ENCODE peak calls at places on chromosomes 2 and 18, in five cellular contexts. One of them, this sample, is unnamed.

GRCh38 chr18:44927127-44927849 is 246.6 kb downstream of the SETBP1 start:
- DNase-seq in NT2/D1: no peak
- DNase-seq in brain microvascular endothelial cell: no peak
- DNase-seq in hepatocyte: no peak
- DNase-seq in thoracic aorta: no peak
- DNase-seq in this sample: no peak

GRCh38 chr2:223523541-223523940 is 78.6 kb downstream of the SCG2 start:
- DNase-seq in NT2/D1: no peak
- DNase-seq in brain microvascular endothelial cell: peak
- DNase-seq in hepatocyte: no peak
- DNase-seq in thoracic aorta: no peak
- DNase-seq in this sample: no peak

GRCh38 chr2:239035997-239036731 is 188.3 kb downstream of the TWIST2 start:
- DNase-seq in NT2/D1: no peak
- DNase-seq in brain microvascular endothelial cell: no peak
- DNase-seq in hepatocyte: no peak
- DNase-seq in thoracic aorta: no peak
- DNase-seq in this sample: peak

GRCh38 chr2:38159621-38160020 is 83.7 kb upstream of the CYP1B1 start:
- DNase-seq in NT2/D1: no peak
- DNase-seq in brain microvascular endothelial cell: no peak
- DNase-seq in hepatocyte: no peak
- DNase-seq in thoracic aorta: no peak
- DNase-seq in this sample: no peak

GRCh38 chr2:128573531-128573930 is 254.9 kb upstream of the HS6ST1 start:
- DNase-seq in NT2/D1: no peak
- DNase-seq in brain microvascular endothelial cell: no peak
- DNase-seq in hepatocyte: no peak
- DNase-seq in thoracic aorta: no peak
- DNase-seq in this sample: no peak

GRCh38 chr2:152336854-152337510 is 2.0 kb downstream of the FMNL2 start:
- DNase-seq in NT2/D1: no peak
- DNase-seq in brain microvascular endothelial cell: peak
- DNase-seq in hepatocyte: peak
- DNase-seq in thoracic aorta: no peak
- DNase-seq in this sample: no peak

GRCh38 chr18:49768051-49768391 is 45.3 kb downstream of the ACAA2 start:
- DNase-seq in NT2/D1: peak
- DNase-seq in brain microvascular endothelial cell: peak
- DNase-seq in hepatocyte: peak
- DNase-seq in thoracic aorta: no peak
- DNase-seq in this sample: no peak

GRCh38 chr2:76998713-76999112 is 523.5 kb downstream of the LRRTM4 start:
- DNase-seq in NT2/D1: no peak
- DNase-seq in brain microvascular endothelial cell: no peak
- DNase-seq in hepatocyte: no peak
- DNase-seq in thoracic aorta: no peak
- DNase-seq in this sample: no peak

GRCh38 chr2:147082850-147083522 is 761.8 kb upstream of the ACVR2A start:
- DNase-seq in NT2/D1: peak
- DNase-seq in brain microvascular endothelial cell: peak
- DNase-seq in hepatocyte: peak
- DNase-seq in thoracic aorta: no peak
- DNase-seq in this sample: peak

GRCh38 chr2:192669505-192670082 is 474.9 kb upstream of the TMEFF2 start:
- DNase-seq in NT2/D1: no peak
- DNase-seq in brain microvascular endothelial cell: no peak
- DNase-seq in hepatocyte: no peak
- DNase-seq in thoracic aorta: no peak
- DNase-seq in this sample: no peak
- H3K4me3 ChIP-seq in NT2/D1: no peak
- H3K4me3 ChIP-seq in brain microvascular endothelial cell: no peak
- H3K4me3 ChIP-seq in hepatocyte: no peak
- H3K4me3 ChIP-seq in thoracic aorta: no peak
- H3K4me3 ChIP-seq in this sample: no peak

DNA sequence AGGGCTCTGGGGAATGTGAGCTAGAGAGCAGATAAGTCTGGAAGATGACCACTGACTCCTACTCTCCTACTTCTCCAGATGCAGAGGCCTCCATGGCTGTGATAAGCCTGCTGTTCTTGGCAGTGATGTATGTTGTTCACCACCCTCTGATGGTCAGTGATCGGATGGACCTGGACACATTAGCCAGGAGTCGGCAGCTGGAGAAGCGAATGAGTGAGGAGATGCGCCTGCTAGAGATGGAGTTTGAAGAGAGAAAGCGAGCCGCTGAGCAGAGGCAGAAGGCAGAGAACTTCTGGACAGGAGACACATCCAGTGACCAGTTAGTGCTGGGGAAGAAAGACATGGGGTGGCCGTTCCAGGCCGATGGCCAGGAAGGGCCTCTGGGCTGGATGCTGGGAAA is 1.4 kb downstream of the ITPRIPL1 start:
- DNase-seq in NT2/D1: no peak
- DNase-seq in brain microvascular endothelial cell: no peak
- DNase-seq in hepatocyte: no peak
- DNase-seq in thoracic aorta: no peak
- DNase-seq in this sample: no peak
- H3K4me3 ChIP-seq in NT2/D1: no peak
- H3K4me3 ChIP-seq in brain microvascular endothelial cell: no peak
- H3K4me3 ChIP-seq in hepatocyte: no peak
- H3K4me3 ChIP-seq in thoracic aorta: no peak
- H3K4me3 ChIP-seq in this sample: peak

GRCh38 chr18:57437433-57437781 is 2.2 kb downstream of the ONECUT2 start:
- DNase-seq in NT2/D1: no peak
- DNase-seq in brain microvascular endothelial cell: no peak
- DNase-seq in hepatocyte: no peak
- DNase-seq in thoracic aorta: no peak
- DNase-seq in this sample: no peak
- H3K4me3 ChIP-seq in NT2/D1: peak
- H3K4me3 ChIP-seq in brain microvascular endothelial cell: no peak
- H3K4me3 ChIP-seq in hepatocyte: peak
- H3K4me3 ChIP-seq in thoracic aorta: peak
- H3K4me3 ChIP-seq in this sample: peak

GRCh38 chr2:215171826-215172225 is 33.4 kb upstream of the ABCA12 start:
- DNase-seq in NT2/D1: no peak
- DNase-seq in brain microvascular endothelial cell: no peak
- DNase-seq in hepatocyte: no peak
- DNase-seq in thoracic aorta: no peak
- DNase-seq in this sample: no peak

GRCh38 chr2:215171151-215171550 is 32.7 kb upstream of the ABCA12 start:
- DNase-seq in NT2/D1: no peak
- DNase-seq in brain microvascular endothelial cell: peak
- DNase-seq in hepatocyte: no peak
- DNase-seq in thoracic aorta: no peak
- DNase-seq in this sample: no peak
- H3K4me3 ChIP-seq in NT2/D1: no peak
- H3K4me3 ChIP-seq in brain microvascular endothelial cell: peak
- H3K4me3 ChIP-seq in hepatocyte: no peak
- H3K4me3 ChIP-seq in thoracic aorta: peak
- H3K4me3 ChIP-seq in this sample: peak

GRCh38 chr18:36296591-36297418 is 708 bp upstream of the FHOD3 start:
- DNase-seq in NT2/D1: no peak
- DNase-seq in brain microvascular endothelial cell: peak
- DNase-seq in hepatocyte: peak
- DNase-seq in thoracic aorta: no peak
- DNase-seq in this sample: no peak
- H3K4me3 ChIP-seq in NT2/D1: peak
- H3K4me3 ChIP-seq in brain microvascular endothelial cell: peak
- H3K4me3 ChIP-seq in hepatocyte: peak
- H3K4me3 ChIP-seq in thoracic aorta: peak
- H3K4me3 ChIP-seq in this sample: no peak

GRCh38 chr2:63614983-63615945 is 26.5 kb downstream of the MDH1 start:
- DNase-seq in NT2/D1: peak
- DNase-seq in brain microvascular endothelial cell: peak
- DNase-seq in hepatocyte: peak
- DNase-seq in thoracic aorta: no peak
- DNase-seq in this sample: no peak
- H3K4me3 ChIP-seq in NT2/D1: no peak
- H3K4me3 ChIP-seq in brain microvascular endothelial cell: no peak
- H3K4me3 ChIP-seq in hepatocyte: no peak
- H3K4me3 ChIP-seq in thoracic aorta: no peak
- H3K4me3 ChIP-seq in this sample: no peak

GRCh38 chr2:219912530-219912929 is 285.1 kb downstream of the SLC4A3 start:
- DNase-seq in NT2/D1: peak
- DNase-seq in brain microvascular endothelial cell: peak
- DNase-seq in hepatocyte: peak
- DNase-seq in thoracic aorta: no peak
- DNase-seq in this sample: no peak

GRCh38 chr2:219905640-219906039 is 278.2 kb downstream of the SLC4A3 start:
- DNase-seq in NT2/D1: no peak
- DNase-seq in brain microvascular endothelial cell: no peak
- DNase-seq in hepatocyte: no peak
- DNase-seq in thoracic aorta: no peak
- DNase-seq in this sample: no peak

GRCh38 chr2:219911541-219911940 is 284.1 kb downstream of the SLC4A3 start:
- DNase-seq in NT2/D1: no peak
- DNase-seq in brain microvascular endothelial cell: no peak
- DNase-seq in hepatocyte: no peak
- DNase-seq in thoracic aorta: no peak
- DNase-seq in this sample: no peak

GRCh38 chr2:219906114-219906693 is 278.8 kb downstream of the SLC4A3 start:
- DNase-seq in NT2/D1: no peak
- DNase-seq in brain microvascular endothelial cell: no peak
- DNase-seq in hepatocyte: no peak
- DNase-seq in thoracic aorta: no peak
- DNase-seq in this sample: no peak

GRCh38 chr2:219908538-219908937 is 281.1 kb downstream of the SLC4A3 start:
- DNase-seq in NT2/D1: no peak
- DNase-seq in brain microvascular endothelial cell: no peak
- DNase-seq in hepatocyte: no peak
- DNase-seq in thoracic aorta: no peak
- DNase-seq in this sample: no peak
- H3K4me3 ChIP-seq in NT2/D1: no peak
- H3K4me3 ChIP-seq in brain microvascular endothelial cell: no peak
- H3K4me3 ChIP-seq in hepatocyte: no peak
- H3K4me3 ChIP-seq in thoracic aorta: no peak
- H3K4me3 ChIP-seq in this sample: no peak

DNA sequence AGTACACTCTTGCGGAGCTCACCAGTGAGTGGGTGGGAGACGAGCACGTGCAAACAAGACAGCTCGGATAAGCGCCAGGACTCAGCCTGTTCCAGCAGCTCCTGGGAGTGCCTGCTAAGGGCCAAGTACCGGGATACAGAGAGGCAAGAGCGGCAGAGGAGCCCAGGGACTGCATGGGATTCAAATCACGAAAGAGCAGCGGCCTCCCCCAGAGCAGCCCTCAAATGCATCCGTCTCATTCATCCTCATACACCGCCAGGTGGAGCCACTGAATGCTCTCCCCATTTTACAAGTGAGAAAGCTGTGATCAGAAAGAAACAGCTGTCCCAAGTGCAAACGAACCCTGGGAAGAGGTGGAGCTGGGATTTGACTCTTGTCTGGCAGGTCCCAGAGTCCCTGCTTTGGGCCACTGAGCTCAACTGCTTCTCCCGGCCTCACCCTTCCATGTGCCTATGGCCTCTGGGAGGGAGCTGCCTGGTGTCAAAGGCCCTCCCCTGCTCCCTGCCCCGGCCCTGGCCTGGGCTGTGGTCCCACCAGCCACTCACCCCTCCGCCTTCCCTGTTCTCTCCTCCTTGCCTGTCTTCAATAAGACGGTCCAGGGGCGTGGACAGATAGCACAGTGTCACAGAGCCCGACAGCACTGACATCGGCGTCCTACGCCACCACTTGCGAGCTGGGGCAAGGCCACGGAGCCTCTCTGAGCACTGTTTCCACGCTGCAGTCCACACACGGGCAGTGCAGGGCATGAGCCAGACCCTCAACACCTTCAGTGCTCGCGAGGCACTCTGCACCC is 72.8 kb upstream of the TAF1B start:
- DNase-seq in NT2/D1: peak
- DNase-seq in brain microvascular endothelial cell: peak
- DNase-seq in hepatocyte: peak
- DNase-seq in thoracic aorta: peak
- DNase-seq in this sample: peak
- H3K4me3 ChIP-seq in NT2/D1: no peak
- H3K4me3 ChIP-seq in brain microvascular endothelial cell: peak
- H3K4me3 ChIP-seq in hepatocyte: no peak
- H3K4me3 ChIP-seq in thoracic aorta: peak
- H3K4me3 ChIP-seq in this sample: no peak

DNA sequence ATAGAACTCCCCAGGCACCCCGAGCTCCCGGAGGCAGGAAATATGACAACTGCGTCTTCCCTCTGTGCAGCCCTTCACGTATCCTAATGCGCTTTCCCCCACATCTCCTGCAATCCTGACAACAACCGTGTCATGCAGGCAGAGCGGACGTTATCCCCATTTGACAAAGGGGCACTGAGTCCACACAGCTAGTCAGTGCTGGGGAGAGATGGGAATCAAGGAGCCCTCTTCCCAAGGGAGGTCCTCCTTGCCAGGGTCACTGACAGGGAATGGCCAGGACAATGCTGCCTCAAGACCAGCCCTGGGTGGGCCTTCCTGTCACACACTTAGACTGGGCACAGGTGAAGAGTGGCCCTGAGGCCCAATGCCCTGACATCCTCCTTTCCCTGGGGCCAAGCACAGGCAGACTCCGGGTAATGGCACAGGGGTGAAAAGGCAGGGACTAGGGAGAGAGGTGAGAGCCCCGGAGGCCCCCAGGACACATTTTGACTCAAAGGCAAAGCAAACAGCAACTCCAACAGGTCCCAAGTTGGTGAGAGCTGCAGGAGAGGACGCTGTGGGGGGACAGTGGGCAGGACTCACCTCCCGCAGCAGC is 2.2 kb downstream of the ADCY3 start:
- DNase-seq in NT2/D1: no peak
- DNase-seq in brain microvascular endothelial cell: no peak
- DNase-seq in hepatocyte: no peak
- DNase-seq in thoracic aorta: no peak
- DNase-seq in this sample: no peak
- H3K4me3 ChIP-seq in NT2/D1: no peak
- H3K4me3 ChIP-seq in brain microvascular endothelial cell: no peak
- H3K4me3 ChIP-seq in hepatocyte: no peak
- H3K4me3 ChIP-seq in thoracic aorta: peak
- H3K4me3 ChIP-seq in this sample: no peak

This sample was measured in Jurkat, Clone E6-1.